ENCODE peak calls at places on chromosomes 12 and 14, in seven cellular contexts. S is fibroblast of the conjunctiva; A is naive thymus-derived CD8-positive, alpha-beta T cell; T is HCT116; M is non-pigmented ciliary epithelial cell; V is stimulated activated CD4-positive, alpha-beta T cell treated with anti-CD3 and anti-CD28 coated beads, TNF-alpha, amount 100 ng/mL, for 1 hour; X is GF-D8. W is an unnamed sample.

GRCh38 chr14:61252354-61253063 is 28.6 kb downstream of the TMEM30B start:
- DNase-seq in X (peak), A (peak), M (peak), S (peak), V (peak), T (peak), W (peak)

GRCh38 chr12:116639765-116640164 is 80.6 kb downstream of the MAP1LC3B2 start:
- DNase-seq in S (no peak), V (no peak), M (no peak), T (no peak), A (no peak), X (no peak), W (no peak)

GRCh38 chr12:54865683-54866324 is 11.5 kb downstream of the MUCL1 start:
- DNase-seq in V (no peak), X (no peak), A (no peak), T (no peak), M (no peak), S (no peak), W (no peak)

GRCh38 chr12:121949643-121950397 is 31.4 kb downstream of the CFAP251 start:
- DNase-seq in V (no peak), S (peak), A (no peak), T (no peak), M (peak), X (no peak), W (no peak)

GRCh38 chr14:100765991-100766390 is 39.3 kb downstream of the DLK1 start:
- DNase-seq in S (no peak), X (no peak), A (no peak), M (no peak), T (no peak), V (no peak), W (no peak)

GRCh38 chr12:107393043-107393725 is 292.4 kb upstream of the PWP1 start:
- DNase-seq in M (no peak), A (peak), S (no peak), X (no peak), V (no peak), T (no peak), W (no peak)

GRCh38 chr12:71128191-71128590 is 29.6 kb downstream of the TSPAN8 start:
- DNase-seq in X (no peak), V (no peak), T (no peak), M (no peak), A (no peak), S (peak), W (no peak)

GRCh38 chr12:94074970-94075695 is 73.2 kb upstream of the PLXNC1 start:
- DNase-seq in A (no peak), V (no peak), T (peak), S (peak), M (no peak), X (no peak), W (no peak)

GRCh38 chr14:105375635-105376057 is 22.7 kb upstream of the TEX22 start:
- DNase-seq in S (no peak), V (no peak), M (no peak), X (peak), A (no peak), T (no peak), W (no peak)

GRCh38 chr12:50677858-50678257 is 86.0 kb upstream of the ATF1 start:
- DNase-seq in A (no peak), S (peak), X (no peak), M (no peak), V (no peak), T (no peak), W (no peak)